ENCODE peak calls at places on chromosome 21, in six cellular contexts. One of them, this sample, is unnamed. For H3K4me1 and H3K9me3, the result is how much of the 10 kb centered on the place peaks cover.

GRCh38 chr21:18893411-18893810 is 489.8 kb upstream of the TMPRSS15 start:
- DNase-seq in body of pancreas: no peak
- DNase-seq in IMR-90: no peak
- DNase-seq in uterus: no peak
- DNase-seq in pancreas: no peak
- DNase-seq in lower lobe of right lung: no peak
- DNase-seq in this sample: no peak

GRCh38 chr21:33584455-33584854 is 4.0 kb downstream of the DONSON start:
- DNase-seq in lower lobe of right lung: no peak
- DNase-seq in body of pancreas: no peak
- DNase-seq in uterus: no peak
- DNase-seq in pancreas: no peak
- DNase-seq in IMR-90: no peak
- DNase-seq in this sample: no peak

GRCh38 chr21:26154776-26155175 is 15.8 kb downstream of the APP start:
- DNase-seq in IMR-90: no peak
- DNase-seq in uterus: no peak
- DNase-seq in pancreas: no peak
- DNase-seq in lower lobe of right lung: no peak
- DNase-seq in body of pancreas: no peak
- DNase-seq in this sample: no peak

GRCh38 chr21:44059710-44060109 is 47.5 kb upstream of the PWP2 start:
- DNase-seq in uterus: no peak
- DNase-seq in IMR-90: no peak
- DNase-seq in lower lobe of right lung: no peak
- DNase-seq in pancreas: no peak
- DNase-seq in body of pancreas: no peak
- DNase-seq in this sample: no peak

GRCh38 chr21:31660134-31660565 is 657 bp downstream of the SOD1 start:
- DNase-seq in IMR-90: no peak
- DNase-seq in lower lobe of right lung: no peak
- DNase-seq in pancreas: peak
- DNase-seq in uterus: peak
- DNase-seq in body of pancreas: no peak
- DNase-seq in this sample: no peak

GRCh38 chr21:14594967-14595366 is 48.9 kb upstream of the SAMSN1 start:
- DNase-seq in lower lobe of right lung: no peak
- DNase-seq in pancreas: no peak
- DNase-seq in uterus: no peak
- DNase-seq in body of pancreas: no peak
- DNase-seq in IMR-90: no peak
- DNase-seq in this sample: no peak

GRCh38 chr21:39676054-39676771 is 63.5 kb downstream of the B3GALT5 start:
- DNase-seq in uterus: no peak
- DNase-seq in body of pancreas: peak
- DNase-seq in pancreas: no peak
- DNase-seq in lower lobe of right lung: no peak
- DNase-seq in IMR-90: no peak
- DNase-seq in this sample: no peak

GRCh38 chr21:43693981-43694380 is 24.9 kb upstream of the PDXK start:
- DNase-seq in IMR-90: no peak
- DNase-seq in body of pancreas: no peak
- DNase-seq in pancreas: peak
- DNase-seq in lower lobe of right lung: peak
- DNase-seq in uterus: no peak
- DNase-seq in this sample: no peak

GRCh38 chr21:33698088-33698487 is 55.8 kb downstream of the ITSN1 start:
- DNase-seq in IMR-90: no peak
- DNase-seq in body of pancreas: no peak
- DNase-seq in pancreas: no peak
- DNase-seq in uterus: no peak
- DNase-seq in lower lobe of right lung: no peak
- DNase-seq in this sample: no peak

GRCh38 chr21:45411810-45412206 is 6.8 kb downstream of the COL18A1 start:
- DNase-seq in pancreas: peak
- DNase-seq in uterus: no peak
- DNase-seq in body of pancreas: no peak
- DNase-seq in lower lobe of right lung: no peak
- DNase-seq in IMR-90: no peak
- DNase-seq in this sample: no peak

GRCh38 chr21:45412491-45412890 is 7.5 kb downstream of the COL18A1 start:
- DNase-seq in uterus: no peak
- DNase-seq in pancreas: peak
- DNase-seq in IMR-90: no peak
- DNase-seq in lower lobe of right lung: no peak
- DNase-seq in body of pancreas: peak
- DNase-seq in this sample: no peak

GRCh38 chr21:45413922-45414321 is 9.0 kb downstream of the COL18A1 start:
- DNase-seq in pancreas: peak
- DNase-seq in uterus: no peak
- DNase-seq in IMR-90: no peak
- DNase-seq in body of pancreas: peak
- DNase-seq in lower lobe of right lung: peak
- DNase-seq in this sample: no peak

GRCh38 chr21:45414396-45415187 is 9.6 kb downstream of the COL18A1 start:
- DNase-seq in uterus: no peak
- DNase-seq in lower lobe of right lung: peak
- DNase-seq in IMR-90: no peak
- DNase-seq in body of pancreas: peak
- DNase-seq in pancreas: peak
- DNase-seq in this sample: no peak

GRCh38 chr21:45412909-45413581 is 8.1 kb downstream of the COL18A1 start:
- DNase-seq in IMR-90: no peak
- DNase-seq in pancreas: peak
- DNase-seq in uterus: no peak
- DNase-seq in lower lobe of right lung: no peak
- DNase-seq in body of pancreas: peak
- DNase-seq in this sample: no peak
- H3K4me1 ChIP-seq in IMR-90: under half
- H3K4me1 ChIP-seq in pancreas: under half
- H3K4me1 ChIP-seq in uterus: under half
- H3K4me1 ChIP-seq in lower lobe of right lung: under half
- H3K4me1 ChIP-seq in body of pancreas: half or more
- H3K4me1 ChIP-seq in this sample: under half

GRCh38 chr21:46217511-46218196 is 10.9 kb downstream of the LSS start:
- DNase-seq in uterus: peak
- DNase-seq in IMR-90: no peak
- DNase-seq in body of pancreas: no peak
- DNase-seq in lower lobe of right lung: no peak
- DNase-seq in pancreas: peak
- DNase-seq in this sample: no peak

GRCh38 chr21:46218906-46219590 is 9.5 kb downstream of the LSS start:
- DNase-seq in pancreas: no peak
- DNase-seq in body of pancreas: no peak
- DNase-seq in uterus: peak
- DNase-seq in lower lobe of right lung: no peak
- DNase-seq in IMR-90: no peak
- DNase-seq in this sample: no peak

GRCh38 chr21:46220847-46221246 is 7.7 kb downstream of the LSS start:
- DNase-seq in IMR-90: no peak
- DNase-seq in lower lobe of right lung: no peak
- DNase-seq in body of pancreas: no peak
- DNase-seq in pancreas: no peak
- DNase-seq in uterus: no peak
- DNase-seq in this sample: no peak

GRCh38 chr21:46220275-46220810 is 8.2 kb downstream of the LSS start:
- DNase-seq in pancreas: no peak
- DNase-seq in IMR-90: no peak
- DNase-seq in uterus: peak
- DNase-seq in lower lobe of right lung: no peak
- DNase-seq in body of pancreas: no peak
- DNase-seq in this sample: no peak

DNA sequence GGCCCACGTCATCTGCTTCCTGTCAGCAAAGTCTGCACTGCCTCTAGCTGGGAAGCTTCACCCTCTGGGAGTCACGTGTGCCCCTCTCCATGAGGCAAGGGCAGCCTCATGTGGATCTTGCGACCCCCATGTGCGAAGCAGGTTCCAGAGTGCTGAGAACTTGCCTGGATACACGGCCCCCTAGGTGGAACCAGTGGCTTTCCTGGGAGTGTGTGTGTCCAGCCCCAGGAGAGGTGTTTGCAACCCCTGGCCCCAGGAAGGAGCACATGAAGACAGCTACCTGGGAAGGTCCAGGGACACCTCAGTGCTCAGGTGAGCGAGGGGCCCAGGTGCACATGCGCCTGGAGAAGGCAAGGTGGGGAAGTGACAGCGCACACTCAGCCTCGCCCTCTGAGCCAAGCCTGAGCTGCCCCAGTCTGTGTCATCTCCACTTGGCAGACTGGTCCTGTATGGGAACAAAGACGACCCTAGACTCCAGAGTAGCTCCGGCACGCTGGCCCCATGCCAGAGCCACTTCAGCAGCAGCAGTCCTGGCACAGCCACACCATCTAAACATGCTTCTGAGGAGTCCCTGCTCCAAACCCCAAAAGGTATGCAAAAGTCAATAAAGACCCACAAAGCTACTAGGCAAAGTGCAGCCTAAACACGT is 8.9 kb downstream of the LSS start:
- DNase-seq in IMR-90: no peak
- DNase-seq in pancreas: peak
- DNase-seq in lower lobe of right lung: peak
- DNase-seq in body of pancreas: no peak
- DNase-seq in uterus: peak
- DNase-seq in this sample: no peak
- TF ChIP-seq CTCF in IMR-90: no peak
- TF ChIP-seq CTCF in pancreas: no peak
- TF ChIP-seq CTCF in lower lobe of right lung: no peak
- TF ChIP-seq CTCF in body of pancreas: no peak
- TF ChIP-seq CTCF in uterus: no peak
- TF ChIP-seq CTCF in this sample: no peak

GRCh38 chr21:8990326-8991087 is 1530.9 kb upstream of the TPTE start:
- DNase-seq in pancreas: peak
- DNase-seq in uterus: no peak
- DNase-seq in IMR-90: no peak
- DNase-seq in body of pancreas: no peak
- DNase-seq in lower lobe of right lung: no peak
- DNase-seq in this sample: no peak

GRCh38 chr21:8988696-8989095 is 1532.7 kb upstream of the TPTE start:
- DNase-seq in pancreas: no peak
- DNase-seq in lower lobe of right lung: no peak
- DNase-seq in IMR-90: no peak
- DNase-seq in uterus: no peak
- DNase-seq in body of pancreas: no peak
- DNase-seq in this sample: no peak

GRCh38 chr21:8991088-8991907 is 1530.1 kb upstream of the TPTE start:
- DNase-seq in uterus: no peak
- DNase-seq in IMR-90: no peak
- DNase-seq in pancreas: peak
- DNase-seq in lower lobe of right lung: no peak
- DNase-seq in body of pancreas: no peak
- DNase-seq in this sample: no peak

GRCh38 chr21:8989261-8989882 is 1532.0 kb upstream of the TPTE start:
- DNase-seq in pancreas: no peak
- DNase-seq in body of pancreas: no peak
- DNase-seq in uterus: no peak
- DNase-seq in lower lobe of right lung: no peak
- DNase-seq in IMR-90: no peak
- DNase-seq in this sample: no peak

DNA sequence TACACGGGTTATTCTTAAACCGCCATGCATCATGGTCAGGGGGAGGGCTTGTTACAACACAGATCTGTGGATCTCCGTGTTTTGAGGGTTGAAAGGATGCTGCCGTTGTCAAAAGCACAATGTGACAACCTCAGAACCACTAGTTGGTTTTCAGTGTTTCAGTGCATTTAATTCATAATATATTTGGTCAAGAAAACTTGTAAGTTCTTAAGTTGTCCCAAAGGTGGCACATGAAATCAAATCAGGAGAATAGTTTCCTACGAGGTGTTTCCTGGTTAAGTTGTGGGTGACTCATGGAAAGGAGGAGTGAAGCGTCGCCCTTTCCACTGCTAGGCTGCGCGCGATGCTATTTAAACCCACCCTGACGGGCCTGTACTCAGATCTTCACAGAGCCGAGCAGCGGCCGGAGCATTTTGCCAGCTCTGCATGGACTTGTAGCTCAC is 1531.5 kb upstream of the TPTE start:
- DNase-seq in uterus: no peak
- DNase-seq in IMR-90: no peak
- DNase-seq in body of pancreas: no peak
- DNase-seq in lower lobe of right lung: no peak
- DNase-seq in pancreas: peak
- DNase-seq in this sample: no peak
- H3K9me3 ChIP-seq in uterus: under half
- H3K9me3 ChIP-seq in IMR-90: under half
- H3K9me3 ChIP-seq in body of pancreas: under half
- H3K9me3 ChIP-seq in lower lobe of right lung: under half
- H3K9me3 ChIP-seq in pancreas: under half
- H3K9me3 ChIP-seq in this sample: under half

GRCh38 chr21:34889537-34890257 is 159.4 kb downstream of the RUNX1 start:
- DNase-seq in IMR-90: peak
- DNase-seq in lower lobe of right lung: peak
- DNase-seq in body of pancreas: peak
- DNase-seq in pancreas: peak
- DNase-seq in uterus: peak
- DNase-seq in this sample: peak

GRCh38 chr21:34889287-34889536 is 159.9 kb downstream of the RUNX1 start:
- DNase-seq in lower lobe of right lung: peak
- DNase-seq in IMR-90: peak
- DNase-seq in uterus: peak
- DNase-seq in pancreas: no peak
- DNase-seq in body of pancreas: no peak
- DNase-seq in this sample: no peak

GRCh38 chr21:34886554-34887385 is 162.3 kb downstream of the RUNX1 start:
- DNase-seq in IMR-90: no peak
- DNase-seq in body of pancreas: peak
- DNase-seq in pancreas: peak
- DNase-seq in lower lobe of right lung: peak
- DNase-seq in uterus: no peak
- DNase-seq in this sample: no peak

GRCh38 chr21:34888569-34889286 is 160.4 kb downstream of the RUNX1 start:
- DNase-seq in uterus: peak
- DNase-seq in IMR-90: peak
- DNase-seq in body of pancreas: peak
- DNase-seq in lower lobe of right lung: peak
- DNase-seq in pancreas: peak
- DNase-seq in this sample: peak

DNA sequence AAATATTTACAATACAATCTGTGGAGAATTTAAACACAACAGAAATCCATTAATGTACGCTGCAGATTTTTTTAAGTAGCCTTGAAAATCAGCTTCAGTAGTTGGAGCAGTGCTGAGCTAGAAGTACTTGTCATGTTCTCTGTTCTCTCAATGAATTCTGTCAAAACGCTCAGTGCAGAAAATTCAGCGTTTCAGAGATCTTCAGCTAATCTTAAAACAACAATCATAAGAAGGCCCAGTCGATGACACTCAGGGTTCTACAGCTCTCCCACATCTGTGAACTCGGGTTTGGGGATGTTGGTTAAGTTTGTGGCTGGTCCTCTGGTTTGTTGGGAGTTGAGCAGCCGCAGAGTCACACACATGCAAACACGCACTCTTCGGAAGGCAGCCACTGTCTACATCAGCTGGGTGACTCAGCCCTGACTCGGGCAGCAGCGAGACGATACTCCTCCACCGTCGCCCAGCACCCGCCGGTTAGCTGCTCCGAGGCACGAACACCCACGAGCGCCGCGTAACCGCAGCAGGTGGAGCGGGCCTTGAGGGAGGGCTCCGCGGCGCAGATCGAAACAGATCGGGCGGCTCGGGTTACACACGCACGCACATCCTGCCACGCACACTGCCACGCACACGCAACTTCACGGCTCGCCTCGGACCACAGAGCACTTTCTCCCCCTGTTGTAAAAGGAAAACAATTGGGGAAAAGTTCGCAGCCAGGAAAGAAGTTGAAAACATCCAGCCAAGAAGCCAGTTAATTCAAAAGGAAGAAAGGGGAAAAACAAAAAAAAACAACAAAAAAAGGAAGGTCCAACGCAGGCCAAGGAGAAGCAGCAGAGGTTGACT is 161.2 kb downstream of the RUNX1 start:
- DNase-seq in body of pancreas: peak
- DNase-seq in uterus: peak
- DNase-seq in lower lobe of right lung: peak
- DNase-seq in IMR-90: peak
- DNase-seq in pancreas: peak
- DNase-seq in this sample: peak
- H3K4me1 ChIP-seq in body of pancreas: half or more
- H3K4me1 ChIP-seq in uterus: under half
- H3K4me1 ChIP-seq in lower lobe of right lung: under half
- H3K4me1 ChIP-seq in IMR-90: under half
- H3K4me1 ChIP-seq in pancreas: under half
- H3K4me1 ChIP-seq in this sample: under half